ENCODE peak calls at places on chromosome 14, in four cellular contexts. W is WTC11, I is GM12878, M is HepG2. P is an unnamed sample.

GRCh38 chr14:60981626-60982455 is 796 bp downstream of the SLC38A6 start:
- DNase-seq in W (no peak), I (peak), M (peak), P (peak)

GRCh38 chr14:92651106-92651792 is 97.2 kb downstream of the LGMN start:
- DNase-seq in W (no peak), I (peak), M (no peak), P (no peak)

GRCh38 chr14:21070083-21070609 is at the start of gene ARHGEF40:
- DNase-seq in W (peak), I (no peak), M (no peak), P (peak)

GRCh38 chr14:63178912-63179311 is 25.3 kb upstream of the RHOJ start:
- DNase-seq in W (no peak), I (no peak), M (no peak), P (no peak)

GRCh38 chr14:92665699-92666110 is 82.7 kb downstream of the LGMN start:
- DNase-seq in W (no peak), I (no peak), M (no peak), P (no peak)

GRCh38 chr14:40280652-40281051 is 848.4 kb upstream of the FBXO33 start:
- DNase-seq in W (no peak), I (no peak), M (no peak), P (no peak)

GRCh38 chr14:92486881-92487280 is 26.7 kb upstream of the RIN3 start:
- DNase-seq in W (no peak), I (no peak), M (no peak), P (no peak)

GRCh38 chr14:69712217-69712565 is 54.8 kb upstream of the SRSF5 start:
- DNase-seq in W (no peak), I (no peak), M (no peak), P (no peak)

GRCh38 chr14:59890676-59891075 is 20.1 kb upstream of the RTN1 start:
- DNase-seq in W (no peak), I (no peak), M (no peak), P (no peak)

GRCh38 chr14:64755661-64756265 is 51.5 kb downstream of the PLEKHG3 start:
- DNase-seq in W (no peak), I (no peak), M (no peak), P (peak)

GRCh38 chr14:68715032-68715924 is 77.6 kb downstream of the ZFP36L1 start:
- DNase-seq in W (no peak), I (no peak), M (no peak), P (peak)

GRCh38 chr14:58098507-58098906 is 53.5 kb downstream of the ARMH4 start:
- DNase-seq in W (no peak), I (no peak), M (no peak), P (no peak)

GRCh38 chr14:53955671-53956426 is 776 bp downstream of the BMP4 start:
- DNase-seq in W (peak), I (no peak), M (peak), P (no peak)

GRCh38 chr14:105173901-105174894 is 5.6 kb upstream of the JAG2 start:
- DNase-seq in W (no peak), I (no peak), M (no peak), P (no peak)

GRCh38 chr14:63781686-63782085 is 53.8 kb upstream of the SGPP1 start:
- DNase-seq in W (no peak), I (no peak), M (peak), P (no peak)

GRCh38 chr14:93102141-93102540 is 13.6 kb downstream of the ITPK1 start:
- DNase-seq in W (no peak), I (no peak), M (no peak), P (no peak)

GRCh38 chr14:71267691-71268090 is 360.4 kb downstream of the PCNX1 start:
- DNase-seq in W (no peak), I (no peak), M (no peak), P (no peak)

GRCh38 chr14:101830271-101830670 is 68.8 kb downstream of the PPP2R5C start:
- DNase-seq in W (no peak), I (no peak), M (no peak), P (no peak)

GRCh38 chr14:89429206-89430091 is 12.4 kb upstream of the FOXN3 start:
- DNase-seq in W (no peak), I (no peak), M (no peak), P (no peak)

GRCh38 chr14:81400852-81401251 is 728 bp upstream of the STON2 start:
- DNase-seq in W (no peak), I (no peak), M (no peak), P (no peak)

GRCh38 chr14:61642246-61642982 is 52.9 kb upstream of the HIF1A start:
- DNase-seq in W (no peak), I (no peak), M (no peak), P (no peak)

GRCh38 chr14:35878272-35879140 is 52.4 kb downstream of the BRMS1L start:
- DNase-seq in W (no peak), I (no peak), M (no peak), P (no peak)

GRCh38 chr14:70906785-70907171 is 481 bp upstream of the PCNX1 start:
- DNase-seq in W (no peak), I (no peak), M (no peak), P (no peak)

GRCh38 chr14:101119830-101120571 is 216.5 kb upstream of the RTL1 start:
- DNase-seq in W (no peak), I (no peak), M (no peak), P (no peak)

GRCh38 chr14:32370720-32371119 is 41.6 kb downstream of the AKAP6 start:
- DNase-seq in W (no peak), I (no peak), M (no peak), P (no peak)

GRCh38 chr14:101578489-101578888 is 17.2 kb downstream of the DIO3 start:
- DNase-seq in W (no peak), I (no peak), M (no peak), P (no peak)

DNA sequence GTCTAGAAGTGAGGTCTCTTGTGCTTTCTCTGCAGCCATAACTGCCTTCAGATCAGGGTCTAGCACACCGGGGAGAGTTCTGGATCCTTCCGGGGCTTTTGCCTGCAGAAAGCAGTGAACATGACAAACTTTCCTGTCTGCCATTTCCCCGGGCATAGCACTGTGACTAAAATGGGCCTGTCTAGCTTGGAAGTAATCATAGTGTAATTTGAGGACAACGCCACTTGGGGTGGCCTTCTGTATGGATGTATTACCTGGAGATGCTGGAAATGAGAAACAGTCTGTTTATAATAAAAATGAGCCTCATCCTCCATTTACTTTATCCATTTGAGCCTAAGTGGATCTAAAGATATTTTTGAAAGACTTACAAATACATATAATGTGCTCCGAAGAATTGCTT is 453.7 kb downstream of the VRK1 start:
- DNase-seq in W (no peak), I (no peak), M (no peak), P (no peak)
- TF ChIP-seq CREM in W (no peak), I (no peak), M (no peak), P (no peak)

GRCh38 chr14:66628646-66629045 is 120.7 kb downstream of the GPHN start:
- DNase-seq in W (no peak), I (no peak), M (no peak), P (no peak)
- TF ChIP-seq CREM in W (no peak), I (no peak), M (no peak), P (no peak)

GRCh38 chr14:85241022-85241880 is 288.7 kb upstream of the FLRT2 start:
- DNase-seq in W (no peak), I (no peak), M (no peak), P (no peak)
- TF ChIP-seq CREM in W (no peak), I (no peak), M (no peak), P (no peak)

GRCh38 chr14:51185754-51186153 is 54.3 kb upstream of the TMX1 start:
- DNase-seq in W (no peak), I (peak), M (no peak), P (no peak)

GRCh38 chr14:51189600-51190376 is 50.3 kb upstream of the TMX1 start:
- DNase-seq in W (no peak), I (no peak), M (no peak), P (no peak)

GRCh38 chr14:51185180-51185579 is 54.9 kb upstream of the TMX1 start:
- DNase-seq in W (no peak), I (no peak), M (no peak), P (no peak)

GRCh38 chr14:51188566-51189185 is 51.4 kb upstream of the TMX1 start:
- DNase-seq in W (no peak), I (no peak), M (no peak), P (no peak)
- TF ChIP-seq CREM in W (no peak), I (no peak), M (no peak), P (no peak)

GRCh38 chr14:72597834-72598233 is 296.1 kb downstream of the DPF3 start:
- DNase-seq in W (no peak), I (no peak), M (no peak), P (no peak)

GRCh38 chr14:72600551-72601330 is 293.2 kb downstream of the DPF3 start:
- DNase-seq in W (no peak), I (no peak), M (no peak), P (no peak)

GRCh38 chr14:72603639-72604038 is 290.3 kb downstream of the DPF3 start:
- DNase-seq in W (no peak), I (no peak), M (no peak), P (no peak)

GRCh38 chr14:72598328-72598727 is 295.6 kb downstream of the DPF3 start:
- DNase-seq in W (no peak), I (no peak), M (no peak), P (peak)

DNA sequence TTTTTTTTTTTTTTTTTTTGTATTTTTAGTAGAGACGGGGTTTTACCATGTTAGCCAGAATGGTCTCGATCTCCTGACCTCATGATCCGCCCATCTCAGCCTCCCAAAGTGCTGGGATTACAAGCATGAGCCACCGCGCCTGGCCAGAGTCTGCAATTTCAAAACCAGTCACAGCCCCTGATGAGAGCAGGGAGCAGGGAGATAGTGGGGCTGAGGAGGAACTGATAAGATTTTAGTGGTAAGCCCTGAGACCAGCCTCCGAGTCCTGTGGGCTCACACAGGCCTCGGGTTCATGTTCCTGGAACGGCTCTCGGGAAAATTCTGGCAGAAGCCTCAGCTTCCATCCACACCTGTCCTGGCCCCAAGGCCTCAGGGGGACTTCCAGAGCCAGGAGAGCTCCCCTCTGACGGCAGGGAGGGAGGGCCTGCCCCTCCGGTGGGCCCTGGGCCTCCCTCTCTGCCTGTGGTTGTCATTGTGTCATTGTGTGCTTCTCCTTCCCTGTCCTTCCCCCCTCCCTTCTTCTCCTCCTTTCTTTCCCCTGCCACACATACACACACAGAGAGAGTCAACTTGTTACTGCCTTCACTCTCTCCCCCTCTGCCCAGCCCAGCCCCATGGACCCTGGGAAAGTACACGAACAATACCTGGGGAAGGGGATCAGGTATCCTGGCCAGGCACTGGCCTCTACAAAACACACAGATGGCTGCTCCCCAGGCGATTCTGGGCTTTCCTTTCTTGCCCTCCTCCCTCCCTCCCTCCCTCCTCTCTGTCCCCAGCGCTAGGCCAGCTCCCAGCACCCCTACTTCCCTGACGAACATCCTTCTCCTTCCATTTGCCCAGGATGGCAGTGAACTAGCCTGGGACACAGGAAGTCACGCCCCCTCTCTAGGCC is 294.1 kb downstream of the DPF3 start:
- DNase-seq in W (no peak), I (no peak), M (no peak), P (peak)
- TF ChIP-seq CREM in W (no peak), I (no peak), M (no peak), P (no peak)

DNA sequence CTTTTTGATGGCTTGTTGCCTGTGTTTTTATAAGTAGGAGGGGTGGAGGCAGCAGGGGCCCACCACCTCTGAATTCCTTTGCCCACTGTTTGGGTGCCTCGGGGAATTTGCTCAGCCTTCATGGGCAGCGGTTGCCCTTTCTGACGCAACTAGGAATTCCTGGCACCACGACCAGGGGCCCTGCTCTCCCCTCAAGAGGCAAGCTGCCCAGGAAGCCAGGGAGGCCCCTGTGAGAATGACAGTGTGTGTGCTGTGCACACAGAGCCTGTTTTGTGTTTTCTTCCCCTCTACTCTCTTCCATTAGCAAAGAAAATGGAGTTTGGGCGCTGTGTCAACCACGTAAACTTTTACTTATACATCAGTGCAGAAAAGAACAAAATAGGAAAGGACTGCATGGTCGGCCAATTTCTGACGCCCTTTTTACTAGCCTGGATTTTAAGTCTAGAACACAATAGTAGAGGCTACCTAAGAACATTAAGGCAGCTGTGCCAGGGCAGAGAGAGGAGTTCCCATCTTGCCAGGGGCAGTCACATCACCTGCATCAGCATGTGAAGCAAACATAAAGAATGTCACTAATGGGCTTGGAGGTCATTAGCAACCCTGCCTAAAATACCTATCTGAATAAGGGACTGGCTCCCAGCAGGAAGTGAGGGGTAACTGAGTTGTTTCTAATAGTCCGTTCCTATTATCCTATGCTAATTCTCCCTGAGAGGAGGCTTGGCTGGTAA is 17.9 kb upstream of the PTGR2 start:
- DNase-seq in W (no peak), I (no peak), M (peak), P (no peak)
- TF ChIP-seq CREM in W (no peak), I (no peak), M (no peak), P (no peak)

GRCh38 chr14:95023886-95024285 is 133.4 kb downstream of the DICER1 start:
- DNase-seq in W (no peak), I (no peak), M (no peak), P (no peak)

GRCh38 chr14:95026851-95027463 is 130.4 kb downstream of the DICER1 start:
- DNase-seq in W (no peak), I (no peak), M (no peak), P (no peak)

GRCh38 chr14:95025218-95025617 is 132.1 kb downstream of the DICER1 start:
- DNase-seq in W (no peak), I (no peak), M (no peak), P (no peak)

GRCh38 chr14:95024380-95024779 is 132.9 kb downstream of the DICER1 start:
- DNase-seq in W (no peak), I (no peak), M (no peak), P (no peak)

GRCh38 chr14:95025941-95026340 is 131.4 kb downstream of the DICER1 start:
- DNase-seq in W (no peak), I (no peak), M (no peak), P (no peak)
- TF ChIP-seq CREM in W (no peak), I (no peak), M (no peak), P (no peak)

P was measured in K562.